ENCODE peak calls at places on chromosome 1, in six cellular contexts. G is RWPE1; W is neural progenitor cell; Q is activated gamma-delta T cell treated with anti-CD3 and anti-CD28 coated beads, Interleukin-2, amount 50 U/mL, for 16 hours; E is SK-N-SH; A is AG08395. B is an unnamed sample.

GRCh38 chr1:50424940-50425375 is 1.7 kb upstream of the DMRTA2 start:
- DNase-seq in G (no peak), W (peak), Q (no peak), E (peak), A (no peak), B (no peak)

GRCh38 chr1:240122639-240123604 is 31.2 kb downstream of the FMN2 start:
- DNase-seq in G (no peak), W (peak), Q (no peak), E (no peak), A (no peak), B (no peak)

GRCh38 chr1:33341190-33341589 is 20.3 kb upstream of the A3GALT2 start:
- DNase-seq in G (no peak), W (no peak), Q (no peak), E (no peak), A (no peak), B (no peak)

GRCh38 chr1:39943471-39944290 is 11.3 kb upstream of the MFSD2A start:
- DNase-seq in G (peak), W (no peak), Q (no peak), E (no peak), A (no peak), B (no peak)

GRCh38 chr1:26408604-26409003 is 2.0 kb upstream of the LIN28A start:
- DNase-seq in G (peak), W (peak), Q (peak), E (no peak), A (peak), B (peak)

GRCh38 chr1:18110598-18110939 is 3.0 kb downstream of the IGSF21 start:
- DNase-seq in G (no peak), W (peak), Q (no peak), E (no peak), A (no peak), B (no peak)

GRCh38 chr1:32948082-32948722 is 16.4 kb downstream of the RNF19B start:
- DNase-seq in G (no peak), W (no peak), Q (no peak), E (no peak), A (no peak), B (no peak)

GRCh38 chr1:116112388-116113140 is 1.4 kb downstream of the MAB21L3 start:
- DNase-seq in G (no peak), W (no peak), Q (no peak), E (no peak), A (no peak), B (no peak)

GRCh38 chr1:222554177-222554576 is 6.3 kb upstream of the HHIPL2 start:
- DNase-seq in G (no peak), W (no peak), Q (no peak), E (no peak), A (no peak), B (no peak)